ENCODE peak calls at places on chromosomes 4 and X, in four cellular contexts. One of them, this sample, is unnamed.

GRCh38 chr4:177109769-177110168 is 199.9 kb upstream of the NEIL3 start:
- DNase-seq in germinal center: no peak
- DNase-seq in stimulated activated naive CD4-positive, alpha-beta T cell: no peak
- DNase-seq in GM12878: no peak
- DNase-seq in this sample: no peak

GRCh38 chrX:71367396-71367795 is 1.2 kb downstream of the TAF1 start:
- DNase-seq in germinal center: no peak
- DNase-seq in stimulated activated naive CD4-positive, alpha-beta T cell: no peak
- DNase-seq in GM12878: no peak
- DNase-seq in this sample: no peak

GRCh38 chr4:125191252-125191651 is 123.5 kb upstream of the FAT4 start:
- DNase-seq in germinal center: no peak
- DNase-seq in stimulated activated naive CD4-positive, alpha-beta T cell: no peak
- DNase-seq in GM12878: no peak
- DNase-seq in this sample: no peak

GRCh38 chrX:53494427-53494826 is 60.3 kb upstream of the HSD17B10 start:
- DNase-seq in germinal center: no peak
- DNase-seq in stimulated activated naive CD4-positive, alpha-beta T cell: no peak
- DNase-seq in GM12878: no peak
- DNase-seq in this sample: no peak

GRCh38 chr4:40511017-40511614 is 118.5 kb downstream of the RBM47 start:
- DNase-seq in germinal center: no peak
- DNase-seq in stimulated activated naive CD4-positive, alpha-beta T cell: no peak
- DNase-seq in GM12878: no peak
- DNase-seq in this sample: no peak

GRCh38 chrX:45709381-45709780 is 508.7 kb upstream of the DIPK2B start:
- DNase-seq in germinal center: no peak
- DNase-seq in stimulated activated naive CD4-positive, alpha-beta T cell: no peak
- DNase-seq in GM12878: no peak
- DNase-seq in this sample: no peak

GRCh38 chrX:150157291-150157690 is 205.8 kb upstream of the MAMLD1 start:
- DNase-seq in germinal center: no peak
- DNase-seq in stimulated activated naive CD4-positive, alpha-beta T cell: no peak
- DNase-seq in GM12878: no peak
- DNase-seq in this sample: no peak

GRCh38 chr4:186946682-186947294 is 223.1 kb upstream of the FAT1 start:
- DNase-seq in germinal center: no peak
- DNase-seq in stimulated activated naive CD4-positive, alpha-beta T cell: no peak
- DNase-seq in GM12878: no peak
- DNase-seq in this sample: no peak

GRCh38 chrX:38664285-38664684 is 102.9 kb downstream of the TSPAN7 start:
- DNase-seq in germinal center: no peak
- DNase-seq in stimulated activated naive CD4-positive, alpha-beta T cell: no peak
- DNase-seq in GM12878: no peak
- DNase-seq in this sample: no peak

GRCh38 chr4:178784491-178784890 is 1342.3 kb upstream of the AGA start:
- DNase-seq in germinal center: no peak
- DNase-seq in stimulated activated naive CD4-positive, alpha-beta T cell: no peak
- DNase-seq in GM12878: no peak
- DNase-seq in this sample: no peak

GRCh38 chr4:77618383-77619241 is 13.0 kb downstream of the CXCL13 start:
- DNase-seq in germinal center: peak
- DNase-seq in stimulated activated naive CD4-positive, alpha-beta T cell: peak
- DNase-seq in GM12878: no peak
- DNase-seq in this sample: peak

GRCh38 chrX:118355225-118355920 is 9.5 kb downstream of the WDR44 start:
- DNase-seq in germinal center: no peak
- DNase-seq in stimulated activated naive CD4-positive, alpha-beta T cell: no peak
- DNase-seq in GM12878: no peak
- DNase-seq in this sample: no peak

GRCh38 chr4:40413396-40413795 is 78.3 kb downstream of the CHRNA9 start:
- DNase-seq in germinal center: no peak
- DNase-seq in stimulated activated naive CD4-positive, alpha-beta T cell: no peak
- DNase-seq in GM12878: no peak
- DNase-seq in this sample: no peak

GRCh38 chrX:39150210-39150609 is 349.0 kb downstream of the MID1IP1 start:
- DNase-seq in germinal center: no peak
- DNase-seq in stimulated activated naive CD4-positive, alpha-beta T cell: no peak
- DNase-seq in GM12878: no peak
- DNase-seq in this sample: no peak

GRCh38 chrX:87402256-87402655 is 115.3 kb upstream of the KLHL4 start:
- DNase-seq in germinal center: no peak
- DNase-seq in stimulated activated naive CD4-positive, alpha-beta T cell: no peak
- DNase-seq in GM12878: no peak
- DNase-seq in this sample: no peak

GRCh38 chr4:134777626-134778025 is 576.0 kb upstream of the PABPC4L start:
- DNase-seq in germinal center: no peak
- DNase-seq in stimulated activated naive CD4-positive, alpha-beta T cell: no peak
- DNase-seq in GM12878: no peak
- DNase-seq in this sample: no peak

GRCh38 chrX:133670394-133670793 is 255.1 kb upstream of the GPC4 start:
- DNase-seq in germinal center: peak
- DNase-seq in stimulated activated naive CD4-positive, alpha-beta T cell: no peak
- DNase-seq in GM12878: peak
- DNase-seq in this sample: no peak

GRCh38 chrX:118823263-118824172 is at the start of gene ZCCHC12:
- DNase-seq in germinal center: peak
- DNase-seq in stimulated activated naive CD4-positive, alpha-beta T cell: peak
- DNase-seq in GM12878: no peak
- DNase-seq in this sample: peak

GRCh38 chrX:44433556-44433955 is 90.1 kb upstream of the EFHC2 start:
- DNase-seq in germinal center: no peak
- DNase-seq in stimulated activated naive CD4-positive, alpha-beta T cell: no peak
- DNase-seq in GM12878: no peak
- DNase-seq in this sample: no peak

GRCh38 chr4:112975567-112976355 is 73.7 kb upstream of the ANK2 start:
- DNase-seq in germinal center: no peak
- DNase-seq in stimulated activated naive CD4-positive, alpha-beta T cell: no peak
- DNase-seq in GM12878: no peak
- DNase-seq in this sample: no peak

GRCh38 chrX:110267874-110268273 is 50.0 kb downstream of the AMMECR1 start:
- DNase-seq in germinal center: no peak
- DNase-seq in stimulated activated naive CD4-positive, alpha-beta T cell: no peak
- DNase-seq in GM12878: no peak
- DNase-seq in this sample: no peak